ENCODE peak calls at places on chromosomes 6 and 20, in seven cellular contexts. I, B, G, Z, J, L and D are unnamed samples.

GRCh38 chr20:3980260-3981131 is 34.9 kb downstream of the RNF24 start:
- DNase-seq in I (peak), B (peak), G (peak), Z (no peak), J (no peak), L (no peak), D (no peak)

GRCh38 chr6:118893882-118894424 is at the start of gene ASF1A:
- DNase-seq in I (peak), B (peak), G (peak), Z (peak), J (peak), L (peak), D (peak)

GRCh38 chr20:35369804-35370203 is 42.0 kb downstream of the UQCC1 start:
- DNase-seq in I (no peak), B (no peak), G (peak), Z (no peak), J (no peak), L (no peak), D (no peak)

GRCh38 chr20:54668271-54669053 is 193.1 kb downstream of the DOK5 start:
- DNase-seq in I (peak), B (no peak), G (no peak), Z (no peak), J (peak), L (no peak), D (peak)

GRCh38 chr6:30007132-30007764 is 53.8 kb upstream of the POLR1H start:
- DNase-seq in I (peak), B (no peak), G (no peak), Z (no peak), J (no peak), L (peak), D (peak)

GRCh38 chr6:2416128-2416712 is 170.8 kb upstream of the GMDS start:
- DNase-seq in I (no peak), B (no peak), G (no peak), Z (no peak), J (no peak), L (no peak), D (no peak)

GRCh38 chr20:50009521-50010454 is 27.0 kb downstream of the SNAI1 start:
- DNase-seq in I (no peak), B (no peak), G (peak), Z (no peak), J (no peak), L (no peak), D (no peak)

GRCh38 chr20:7031222-7031621 is 263.7 kb downstream of the BMP2 start:
- DNase-seq in I (no peak), B (no peak), G (no peak), Z (no peak), J (no peak), L (no peak), D (no peak)

GRCh38 chr6:159695984-159696383 is 2.9 kb upstream of the SOD2 start:
- DNase-seq in I (no peak), B (no peak), G (peak), Z (no peak), J (no peak), L (no peak), D (no peak)

GRCh38 chr20:18773566-18773965 is 40.0 kb upstream of the SCP2D1 start:
- DNase-seq in I (no peak), B (no peak), G (no peak), Z (no peak), J (no peak), L (no peak), D (no peak)

GRCh38 chr20:50777373-50777772 is 17.5 kb upstream of the BCAS4 start:
- DNase-seq in I (no peak), B (no peak), G (no peak), Z (no peak), J (no peak), L (no peak), D (no peak)